ENCODE peak calls at places on chromosomes 4 and X, in four cellular contexts. Q is fibroblast of lung, S is mesendoderm, M is GM23338. I is an unnamed sample.

GRCh38 chrX:125894947-125895346 is 271.1 kb downstream of the DCAF12L2 start:
- DNase-seq in Q (no peak), S (peak; percentile 17), M (peak; percentile 21), I (no peak)

GRCh38 chrX:101417981-101418841 is 10.2 kb downstream of the HNRNPH2 start:
- DNase-seq in Q (peak; percentile 42), S (peak; percentile 77), M (peak; percentile 74), I (no peak)

GRCh38 chr4:1201851-1202525 is 29.6 kb upstream of the SPON2 start:
- DNase-seq in Q (peak; percentile 73), S (no peak), M (no peak), I (no peak)

GRCh38 chr4:21531048-21531447 is 417.5 kb downstream of the KCNIP4 start:
- DNase-seq in Q (no peak), S (no peak), M (no peak), I (no peak)

GRCh38 chr4:123409301-123409700 is 12.7 kb downstream of the SPRY1 start:
- DNase-seq in Q (no peak), S (no peak), M (no peak), I (no peak)

GRCh38 chr4:117823388-117823787 is 210.9 kb upstream of the NDST3 start:
- DNase-seq in Q (no peak), S (no peak), M (no peak), I (no peak)

GRCh38 chrX:132382068-132382467 is 106.8 kb downstream of the MBNL3 start:
- DNase-seq in Q (no peak), S (no peak), M (no peak), I (no peak)

GRCh38 chrX:150569155-150569477 is 695 bp downstream of the MTM1 start:
- DNase-seq in Q (no peak), S (no peak), M (no peak), I (no peak)

GRCh38 chr4:148041606-148042324 is 309.9 kb downstream of the ARHGAP10 start:
- DNase-seq in Q (no peak), S (no peak), M (no peak), I (no peak)

DNA sequence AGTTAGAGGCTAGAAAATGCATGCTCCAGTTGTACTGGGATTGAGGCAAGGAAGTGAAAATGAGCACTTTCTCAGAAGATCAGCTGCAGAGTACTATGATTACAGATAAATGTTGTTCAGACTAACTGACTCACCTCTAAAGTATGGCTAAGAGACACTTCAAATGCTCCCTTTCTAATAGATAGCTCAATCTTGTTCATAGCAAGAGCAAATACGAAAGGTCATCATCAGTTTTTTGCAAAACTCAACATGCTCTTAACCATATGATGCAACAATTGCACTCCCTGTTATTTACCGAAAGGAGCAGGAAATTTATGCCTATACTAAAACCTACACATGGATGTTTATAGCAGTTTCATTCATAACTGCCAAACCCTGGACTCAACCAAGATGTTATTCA is 838.4 kb upstream of the INTU start:
- DNase-seq in Q (peak; percentile 68), S (no peak), M (no peak), I (peak; percentile 7)
- H3K4me2 ChIP-seq in Q (no peak overlapping the region), S (no peak overlapping the region), M (no peak overlapping the region), I (no peak overlapping the region)

GRCh38 chrX:33134164-33134563 is 77.2 kb downstream of the DMD start:
- DNase-seq in Q (no peak), S (no peak), M (no peak), I (no peak)
- H3K4me2 ChIP-seq in Q (no peak overlapping the region), S (no peak overlapping the region), M (no peak overlapping the region), I (no peak overlapping the region)

GRCh38 chr4:138910914-138911336 is 104.7 kb upstream of the NOCT start:
- DNase-seq in Q (peak; percentile 83), S (peak; percentile 98), M (peak; percentile 69), I (peak; percentile 90)
- H3K4me2 ChIP-seq in Q (peak overlapping the region; percentile 59), S (no peak overlapping the region), M (peak overlapping the region; percentile 11), I (peak overlapping the region; percentile 92)

GRCh38 chr4:124937993-124938392 is 225.5 kb upstream of the ANKRD50 start:
- DNase-seq in Q (no peak), S (no peak), M (no peak), I (no peak)
- H3K4me2 ChIP-seq in Q (no peak overlapping the region), S (no peak overlapping the region), M (no peak overlapping the region), I (no peak overlapping the region)

I was measured in A549.